ENCODE peak calls at places on chromosome 2, in four cellular contexts. O is IMR-90, Y is K562, S is GM12878. E is an unnamed sample.
A peak's percentile ranks its signal among the peaks of the same experiment; 100 is the strongest.

GRCh38 chr2:10071595-10071994 is 8.6 kb downstream of the CYS1 start:
- DNase-seq in Y (no peak), S (no peak), O (no peak), E (no peak)

GRCh38 chr2:100741880-100742814 is 77.8 kb upstream of the NPAS2 start:
- DNase-seq in S (no peak), Y (no peak), O (peak; percentile 98), E (no peak)

GRCh38 chr2:101815739-101816391 is 118.4 kb downstream of the MAP4K4 start:
- DNase-seq in Y (no peak), S (no peak), O (no peak), E (no peak)

GRCh38 chr2:7611750-7612149 is 694.5 kb downstream of the RNF144A start:
- DNase-seq in O (no peak), S (no peak), Y (no peak), E (no peak)

GRCh38 chr2:181461056-181461630 is 4.0 kb downstream of the ITGA4 start:
- DNase-seq in O (no peak), S (no peak), Y (no peak), E (no peak)

GRCh38 chr2:15793078-15793913 is 147.1 kb upstream of the MYCN start:
- DNase-seq in S (no peak), Y (no peak), O (no peak), E (no peak)

GRCh38 chr2:166417669-166418068 is 41.9 kb upstream of the SCN9A start:
- DNase-seq in Y (peak; percentile 67), S (no peak), O (peak; percentile 65), E (no peak)

GRCh38 chr2:16900405-16901025 is 234.9 kb upstream of the CYRIA start:
- DNase-seq in O (no peak), S (no peak), Y (peak; percentile 62), E (no peak)

GRCh38 chr2:127400897-127401756 is 13.4 kb upstream of the MAP3K2 start:
- DNase-seq in O (peak; percentile 78), S (no peak), Y (no peak), E (no peak)

GRCh38 chr2:46548103-46548486 is 68.7 kb downstream of the TMEM247 start:
- DNase-seq in S (no peak), Y (no peak), O (no peak), E (no peak)

GRCh38 chr2:215717627-215718412 is 282.0 kb upstream of the FN1 start:
- DNase-seq in O (no peak), Y (no peak), S (no peak), E (no peak)

GRCh38 chr2:1770566-1771380 is 26.5 kb upstream of the PXDN start:
- DNase-seq in S (no peak), O (no peak), Y (no peak), E (no peak)

GRCh38 chr2:98063289-98063688 is 23.7 kb upstream of the VWA3B start:
- DNase-seq in Y (no peak), S (no peak), O (no peak), E (no peak)

GRCh38 chr2:152421521-152422367 is 86.8 kb downstream of the FMNL2 start:
- DNase-seq in S (no peak), Y (peak; percentile 24), O (peak; percentile 99), E (peak; percentile 41)

GRCh38 chr2:225366731-225367130 is 32.8 kb upstream of the NYAP2 start:
- DNase-seq in S (no peak), Y (no peak), O (no peak), E (no peak)

GRCh38 chr2:184560603-184561002 is 37.7 kb upstream of the ZNF804A start:
- DNase-seq in Y (peak; percentile 6), O (no peak), S (no peak), E (no peak)

GRCh38 chr2:104872034-104872865 is 18.3 kb downstream of the POU3F3 start:
- DNase-seq in O (no peak), S (no peak), Y (no peak), E (no peak)

GRCh38 chr2:62472321-62472720 is 33.7 kb downstream of the TMEM17 start:
- DNase-seq in O (no peak), S (no peak), Y (no peak), E (no peak)

GRCh38 chr2:120886967-120887672 is 151.5 kb downstream of the GLI2 start:
- DNase-seq in S (no peak), Y (no peak), O (no peak), E (peak; percentile 64)

GRCh38 chr2:54624611-54625071 is 98.8 kb upstream of the EML6 start:
- DNase-seq in O (peak; percentile 54), S (no peak), Y (no peak), E (peak; percentile 60)

GRCh38 chr2:54617409-54617808 is 106.1 kb upstream of the EML6 start:
- DNase-seq in Y (no peak), O (no peak), S (no peak), E (no peak)

GRCh38 chr2:54618646-54619565 is 104.6 kb upstream of the EML6 start:
- DNase-seq in O (no peak), Y (no peak), S (no peak), E (no peak)

GRCh38 chr2:54619660-54620231 is 103.7 kb upstream of the EML6 start:
- DNase-seq in O (no peak), S (no peak), Y (no peak), E (peak; percentile 38)

DNA sequence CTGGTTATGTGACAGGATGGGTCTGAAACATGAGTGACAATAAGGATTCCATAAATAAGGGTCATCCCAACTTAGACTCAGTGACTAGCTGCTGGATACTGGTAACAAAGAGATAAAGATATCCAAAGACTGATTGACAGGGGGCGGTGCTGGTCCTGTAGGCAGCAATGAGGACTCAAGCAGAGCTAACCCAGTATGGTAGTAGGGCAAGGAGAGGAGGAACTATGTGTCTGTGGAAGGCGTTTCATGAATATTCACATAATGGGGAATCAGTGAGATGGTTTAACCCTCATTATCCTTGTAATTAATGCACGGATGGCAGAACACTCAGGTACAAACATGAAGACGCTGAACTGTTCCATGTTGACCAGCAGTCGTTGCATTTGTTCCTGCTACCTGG is 102.5 kb upstream of the EML6 start:
- DNase-seq in O (no peak), S (no peak), Y (no peak), E (no peak)
- H3K36me3 ChIP-seq in O (peaks cover 46% of the 10 kb centered on the region), S (peaks cover 54% of the 10 kb centered on the region), Y (peaks cover 92% of the 10 kb centered on the region), E (peaks cover 84% of the 10 kb centered on the region)

GRCh38 chr2:66435549-66435875 is 587 bp downstream of the MEIS1 start:
- DNase-seq in Y (peak; percentile 45), O (no peak), S (no peak), E (no peak)

GRCh38 chr2:66437601-66438497 is 2.9 kb downstream of the MEIS1 start:
- DNase-seq in S (no peak), Y (no peak), O (no peak), E (peak; percentile 55)

GRCh38 chr2:66435963-66436362 is 1.0 kb downstream of the MEIS1 start:
- DNase-seq in O (no peak), Y (no peak), S (no peak), E (no peak)

GRCh38 chr2:66437055-66437454 is 2.1 kb downstream of the MEIS1 start:
- DNase-seq in Y (no peak), S (no peak), O (no peak), E (no peak)

GRCh38 chr2:66436546-66436945 is 1.6 kb downstream of the MEIS1 start:
- DNase-seq in O (no peak), S (no peak), Y (no peak), E (no peak)
- H3K4me2 ChIP-seq in O (peak overlapping the region; percentile 69), S (no peak overlapping the region), Y (peak overlapping the region; percentile 56), E (peak overlapping the region; percentile 94)

DNA sequence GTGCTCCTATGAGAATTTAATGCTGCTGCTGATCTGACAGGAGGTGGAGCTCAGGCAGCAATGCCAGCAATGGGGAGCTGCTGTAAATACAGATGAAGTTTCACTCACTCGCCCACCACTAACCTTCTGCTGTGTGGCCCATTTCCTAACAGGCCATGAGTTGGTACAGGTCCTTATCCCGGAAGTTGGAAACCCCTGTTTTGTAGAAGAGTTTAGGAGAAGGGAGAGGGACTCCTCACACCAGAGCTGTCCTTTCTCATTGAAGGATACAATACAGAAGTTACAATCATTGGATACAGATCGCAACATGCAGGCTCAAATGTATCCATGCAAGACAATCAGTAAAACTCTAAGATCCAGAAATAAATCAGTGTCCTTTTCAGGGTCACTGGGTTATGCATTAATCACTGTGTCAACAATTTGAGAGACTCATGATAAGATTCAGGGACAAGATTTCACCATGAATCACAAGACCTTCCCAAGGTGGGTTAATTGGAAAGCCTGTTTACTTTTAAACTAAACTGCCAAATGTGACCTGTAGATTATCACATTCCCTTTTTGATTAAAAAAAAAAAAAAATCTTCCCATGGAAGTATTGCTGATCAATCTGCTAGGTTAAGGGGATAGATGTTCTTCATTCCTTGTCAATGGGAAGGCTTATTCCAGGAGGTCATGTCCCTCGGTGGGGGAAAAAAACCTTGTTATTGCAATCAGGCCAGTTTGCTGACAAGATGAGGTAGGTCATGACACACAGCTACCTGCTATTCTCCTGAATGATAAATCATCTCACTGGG is 97.2 kb downstream of the SP100 start:
- DNase-seq in Y (no peak), O (no peak), S (no peak), E (no peak)
- TF ChIP-seq RCOR1 in Y (peak; percentile 38), O (no peak), S (no peak), E (no peak)

GRCh38 chr2:240575101-240575965 is 7.0 kb downstream of the RNPEPL1 start:
- DNase-seq in Y (no peak), S (no peak), O (no peak), E (no peak)

GRCh38 chr2:240573071-240573515 is 4.8 kb downstream of the RNPEPL1 start:
- DNase-seq in O (no peak), S (no peak), Y (no peak), E (no peak)

GRCh38 chr2:240572141-240573031 is 4.1 kb downstream of the RNPEPL1 start:
- DNase-seq in Y (no peak), S (no peak), O (no peak), E (no peak)

GRCh38 chr2:240574386-240575100 is 6.3 kb downstream of the RNPEPL1 start:
- DNase-seq in O (no peak), Y (no peak), S (no peak), E (peak; percentile 19)

GRCh38 chr2:240573516-240574385 is 5.5 kb downstream of the RNPEPL1 start:
- DNase-seq in O (no peak), Y (no peak), S (no peak), E (peak; percentile 22)
- H3K36me3 ChIP-seq in O (peaks cover 31% of the 10 kb centered on the region), Y (peaks cover 37% of the 10 kb centered on the region), S (no peaks in the 10 kb centered on the region), E (peaks cover 45% of the 10 kb centered on the region)

DNA sequence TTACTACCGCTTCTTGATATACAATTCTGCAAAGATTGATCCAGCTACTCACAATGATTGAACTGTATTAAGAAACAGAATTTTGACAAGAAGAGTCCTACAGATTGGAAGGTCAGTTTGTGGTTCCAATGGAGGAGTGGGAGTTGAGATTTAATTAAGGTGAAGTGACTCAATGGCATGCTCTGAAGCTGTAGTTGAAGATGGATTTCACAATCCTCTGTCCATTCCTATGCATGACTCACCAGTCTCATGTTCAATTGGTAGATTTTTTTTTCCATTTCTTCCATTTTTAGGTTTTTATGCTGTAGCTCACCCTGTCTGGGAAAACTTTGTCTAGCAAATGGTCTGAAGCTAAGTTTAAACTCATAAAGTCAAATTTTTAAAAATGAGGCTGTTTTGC is 83.3 kb downstream of the DPP4 start:
- DNase-seq in Y (no peak), S (no peak), O (peak; percentile 96), E (no peak)
- H3K4me2 ChIP-seq in Y (no peak overlapping the region), S (no peak overlapping the region), O (no peak overlapping the region), E (no peak overlapping the region)

DNA sequence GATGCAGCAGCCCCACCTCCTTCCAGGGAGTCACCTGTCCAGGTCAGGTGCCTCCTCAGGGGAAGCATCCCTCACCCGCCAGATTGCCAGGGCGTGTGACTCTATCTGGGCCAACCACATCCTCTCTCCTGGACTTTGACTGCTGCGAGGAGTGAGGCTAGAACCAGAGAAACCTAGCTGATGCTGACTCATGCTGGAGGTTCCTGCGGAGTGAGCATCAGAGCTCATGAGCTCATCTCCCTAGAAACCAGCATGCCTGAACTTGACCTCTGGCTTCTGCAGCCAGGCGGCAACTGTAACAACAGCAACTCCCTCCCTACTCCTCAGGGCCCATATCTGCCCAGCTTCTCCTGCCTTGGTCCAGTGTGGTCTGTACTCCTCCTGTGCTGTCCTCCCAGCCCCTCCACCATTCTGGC is 28.3 kb upstream of the NT5DC4 start:
- DNase-seq in Y (peak; percentile 97), S (peak; percentile 87), O (peak; percentile 98), E (no peak)
- TF ChIP-seq RCOR1 in Y (peak; percentile 99), S (no peak), O (peak; percentile 86), E (no peak)